ENCODE peak calls at places on chromosomes 16 and 17, in eight cellular contexts. One of them, this sample, is unnamed.

GRCh38 chr16:83990492-83990891 is 22.4 kb downstream of the NECAB2 start:
- DNase-seq in cardiac muscle cell: no peak
- DNase-seq in left ventricle myocardium inferior: no peak
- DNase-seq in tibial nerve: no peak
- DNase-seq in prostate gland: no peak
- DNase-seq in AG04450: no peak
- DNase-seq in neural progenitor cell: no peak
- DNase-seq in cardiac fibroblast: no peak
- DNase-seq in this sample: no peak

GRCh38 chr16:24955975-24956731 is 59.0 kb downstream of the ARHGAP17 start:
- DNase-seq in neural progenitor cell: no peak
- DNase-seq in cardiac muscle cell: no peak
- DNase-seq in left ventricle myocardium inferior: no peak
- DNase-seq in prostate gland: no peak
- DNase-seq in cardiac fibroblast: no peak
- DNase-seq in tibial nerve: no peak
- DNase-seq in AG04450: no peak
- DNase-seq in this sample: peak

GRCh38 chr16:85093705-85094104 is 18.6 kb downstream of the CIBAR2 start:
- DNase-seq in tibial nerve: no peak
- DNase-seq in AG04450: no peak
- DNase-seq in cardiac fibroblast: no peak
- DNase-seq in neural progenitor cell: no peak
- DNase-seq in cardiac muscle cell: no peak
- DNase-seq in left ventricle myocardium inferior: no peak
- DNase-seq in prostate gland: no peak
- DNase-seq in this sample: no peak

GRCh38 chr16:709651-710499 is 4.3 kb upstream of the FBXL16 start:
- DNase-seq in neural progenitor cell: peak
- DNase-seq in prostate gland: no peak
- DNase-seq in left ventricle myocardium inferior: no peak
- DNase-seq in tibial nerve: no peak
- DNase-seq in AG04450: peak
- DNase-seq in cardiac fibroblast: peak
- DNase-seq in cardiac muscle cell: peak
- DNase-seq in this sample: peak

GRCh38 chr16:49330562-49331201 is 42.9 kb upstream of the C16orf78 start:
- DNase-seq in left ventricle myocardium inferior: no peak
- DNase-seq in AG04450: no peak
- DNase-seq in prostate gland: no peak
- DNase-seq in cardiac muscle cell: no peak
- DNase-seq in neural progenitor cell: no peak
- DNase-seq in tibial nerve: no peak
- DNase-seq in cardiac fibroblast: no peak
- DNase-seq in this sample: no peak

GRCh38 chr17:36133629-36134259 is 30.1 kb downstream of the CCL4 start:
- DNase-seq in AG04450: no peak
- DNase-seq in tibial nerve: peak
- DNase-seq in cardiac muscle cell: peak
- DNase-seq in left ventricle myocardium inferior: no peak
- DNase-seq in prostate gland: no peak
- DNase-seq in cardiac fibroblast: peak
- DNase-seq in neural progenitor cell: no peak
- DNase-seq in this sample: no peak

GRCh38 chr17:50533720-50534148 is 1.2 kb downstream of the EPN3 start:
- DNase-seq in cardiac fibroblast: peak
- DNase-seq in prostate gland: peak
- DNase-seq in neural progenitor cell: no peak
- DNase-seq in tibial nerve: peak
- DNase-seq in left ventricle myocardium inferior: peak
- DNase-seq in AG04450: no peak
- DNase-seq in cardiac muscle cell: peak
- DNase-seq in this sample: peak

GRCh38 chr17:82006468-82007227 is 16.0 kb downstream of the CENPX start:
- DNase-seq in prostate gland: no peak
- DNase-seq in AG04450: no peak
- DNase-seq in left ventricle myocardium inferior: no peak
- DNase-seq in tibial nerve: no peak
- DNase-seq in cardiac muscle cell: peak
- DNase-seq in neural progenitor cell: no peak
- DNase-seq in cardiac fibroblast: peak
- DNase-seq in this sample: peak

GRCh38 chr17:59757881-59758385 is 50.5 kb downstream of the VMP1 start:
- DNase-seq in tibial nerve: no peak
- DNase-seq in prostate gland: no peak
- DNase-seq in left ventricle myocardium inferior: no peak
- DNase-seq in cardiac fibroblast: no peak
- DNase-seq in AG04450: no peak
- DNase-seq in neural progenitor cell: no peak
- DNase-seq in cardiac muscle cell: no peak
- DNase-seq in this sample: no peak

GRCh38 chr17:69489303-69489702 is 74.8 kb downstream of the MAP2K6 start:
- DNase-seq in neural progenitor cell: no peak
- DNase-seq in left ventricle myocardium inferior: no peak
- DNase-seq in AG04450: no peak
- DNase-seq in tibial nerve: no peak
- DNase-seq in prostate gland: no peak
- DNase-seq in cardiac muscle cell: no peak
- DNase-seq in cardiac fibroblast: no peak
- DNase-seq in this sample: no peak

GRCh38 chr17:69486779-69487637 is 72.5 kb downstream of the MAP2K6 start:
- DNase-seq in tibial nerve: no peak
- DNase-seq in cardiac muscle cell: no peak
- DNase-seq in cardiac fibroblast: no peak
- DNase-seq in prostate gland: no peak
- DNase-seq in AG04450: no peak
- DNase-seq in left ventricle myocardium inferior: no peak
- DNase-seq in neural progenitor cell: no peak
- DNase-seq in this sample: no peak

DNA sequence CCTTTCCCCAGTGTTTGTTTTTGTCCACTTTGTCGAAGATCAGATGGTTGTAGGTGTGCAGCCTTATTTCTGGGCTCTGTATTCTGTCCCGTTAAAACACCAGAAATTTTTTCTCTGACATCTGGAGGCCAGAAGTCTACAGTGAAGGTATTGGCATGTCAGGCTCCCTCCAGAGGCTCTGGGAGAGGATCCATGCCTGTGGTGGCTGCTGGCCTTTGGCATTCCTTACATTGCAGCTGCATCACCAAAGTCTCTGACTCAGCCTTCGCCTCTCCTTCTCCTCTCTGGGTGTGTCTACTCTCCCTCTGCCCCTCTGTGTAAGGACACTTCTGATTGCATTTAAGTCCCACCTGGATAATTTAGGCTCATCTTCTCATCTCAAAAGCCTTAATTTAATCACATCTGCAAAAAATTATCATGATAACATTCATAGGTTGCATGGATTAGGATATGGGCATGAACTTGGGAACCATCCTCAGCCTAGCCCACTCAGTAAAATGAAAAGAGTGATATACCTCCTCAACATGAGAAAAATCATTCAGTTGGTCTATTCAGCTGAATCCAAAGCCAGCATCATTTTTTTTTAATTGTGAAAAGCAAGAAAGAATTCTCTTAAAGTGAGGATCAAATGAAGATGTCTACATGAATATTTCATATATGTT is 78.0 kb downstream of the MAP2K6 start:
- DNase-seq in cardiac fibroblast: peak
- DNase-seq in tibial nerve: no peak
- DNase-seq in cardiac muscle cell: peak
- DNase-seq in prostate gland: no peak
- DNase-seq in AG04450: peak
- DNase-seq in neural progenitor cell: peak
- DNase-seq in left ventricle myocardium inferior: no peak
- DNase-seq in this sample: peak
- TF ChIP-seq CTCF in cardiac fibroblast: no peak
- TF ChIP-seq CTCF in tibial nerve: no peak
- TF ChIP-seq CTCF in cardiac muscle cell: no peak
- TF ChIP-seq CTCF in prostate gland: no peak
- TF ChIP-seq CTCF in AG04450: no peak
- TF ChIP-seq CTCF in neural progenitor cell: no peak
- TF ChIP-seq CTCF in left ventricle myocardium inferior: no peak
- TF ChIP-seq CTCF in this sample: peak

DNA sequence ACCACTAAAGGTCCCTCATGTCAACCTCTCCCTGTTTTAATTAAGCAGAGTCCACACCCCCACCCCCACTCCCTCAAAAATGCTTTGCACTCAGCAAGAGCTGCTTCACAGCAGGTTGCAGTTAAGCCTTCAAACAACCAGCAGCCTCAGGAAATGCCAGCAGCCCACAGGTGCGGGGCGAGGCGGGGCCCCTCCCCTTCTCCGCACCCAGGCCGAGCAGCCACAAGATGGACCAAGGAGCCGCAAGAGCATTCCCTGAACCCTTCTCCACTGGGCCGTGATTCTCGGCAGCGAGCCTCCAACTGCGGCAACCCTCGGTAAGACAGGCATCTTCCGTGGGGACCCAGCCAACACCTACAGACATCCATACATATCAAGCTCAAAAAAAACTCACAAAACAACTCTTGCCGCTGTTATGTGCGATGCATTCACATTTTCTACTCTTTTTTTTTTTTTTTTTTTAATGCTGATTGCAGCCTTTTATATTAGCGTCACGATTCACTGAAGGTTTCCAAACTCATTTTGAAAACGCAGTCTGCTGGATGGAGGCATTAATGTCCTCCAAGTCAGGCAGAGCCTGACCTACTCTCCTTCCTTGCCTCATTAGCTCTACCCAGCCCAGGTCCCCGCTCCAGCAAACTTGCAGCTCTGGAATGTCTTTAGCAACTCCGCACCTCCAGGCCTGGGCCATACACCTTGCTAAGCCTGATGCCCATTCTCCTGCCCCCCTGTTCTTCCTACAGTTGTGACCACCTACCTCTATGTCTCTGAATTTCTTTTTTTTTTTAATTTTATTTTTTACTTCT is 66.0 kb downstream of the AXIN2 start:
- DNase-seq in left ventricle myocardium inferior: no peak
- DNase-seq in tibial nerve: no peak
- DNase-seq in prostate gland: no peak
- DNase-seq in neural progenitor cell: peak
- DNase-seq in AG04450: no peak
- DNase-seq in cardiac muscle cell: peak
- DNase-seq in cardiac fibroblast: no peak
- DNase-seq in this sample: no peak
- H3K4me3 ChIP-seq in left ventricle myocardium inferior: no peak
- H3K4me3 ChIP-seq in tibial nerve: no peak
- H3K4me3 ChIP-seq in prostate gland: no peak
- H3K4me3 ChIP-seq in neural progenitor cell: peak
- H3K4me3 ChIP-seq in AG04450: no peak
- H3K4me3 ChIP-seq in cardiac muscle cell: no peak
- H3K4me3 ChIP-seq in cardiac fibroblast: no peak
- H3K4me3 ChIP-seq in this sample: no peak

GRCh38 chr17:6753565-6753964 is 2.3 kb upstream of the XAF1 start:
- DNase-seq in tibial nerve: no peak
- DNase-seq in left ventricle myocardium inferior: no peak
- DNase-seq in prostate gland: no peak
- DNase-seq in neural progenitor cell: peak
- DNase-seq in AG04450: no peak
- DNase-seq in cardiac muscle cell: peak
- DNase-seq in cardiac fibroblast: no peak
- DNase-seq in this sample: no peak

GRCh38 chr17:6755281-6755680 is 565 bp upstream of the XAF1 start:
- DNase-seq in left ventricle myocardium inferior: peak
- DNase-seq in cardiac fibroblast: peak
- DNase-seq in prostate gland: no peak
- DNase-seq in tibial nerve: peak
- DNase-seq in AG04450: no peak
- DNase-seq in cardiac muscle cell: peak
- DNase-seq in neural progenitor cell: peak
- DNase-seq in this sample: peak

GRCh38 chr17:6753006-6753445 is 2.8 kb upstream of the XAF1 start:
- DNase-seq in neural progenitor cell: peak
- DNase-seq in AG04450: peak
- DNase-seq in tibial nerve: peak
- DNase-seq in cardiac muscle cell: peak
- DNase-seq in cardiac fibroblast: peak
- DNase-seq in left ventricle myocardium inferior: peak
- DNase-seq in prostate gland: no peak
- DNase-seq in this sample: peak

GRCh38 chr17:6749519-6749918 is 6.3 kb upstream of the XAF1 start:
- DNase-seq in AG04450: no peak
- DNase-seq in left ventricle myocardium inferior: no peak
- DNase-seq in cardiac muscle cell: peak
- DNase-seq in cardiac fibroblast: peak
- DNase-seq in prostate gland: no peak
- DNase-seq in neural progenitor cell: no peak
- DNase-seq in tibial nerve: no peak
- DNase-seq in this sample: no peak

GRCh38 chr17:6752068-6752909 is 3.6 kb upstream of the XAF1 start:
- DNase-seq in tibial nerve: peak
- DNase-seq in AG04450: peak
- DNase-seq in neural progenitor cell: no peak
- DNase-seq in cardiac fibroblast: peak
- DNase-seq in prostate gland: no peak
- DNase-seq in left ventricle myocardium inferior: no peak
- DNase-seq in cardiac muscle cell: peak
- DNase-seq in this sample: peak
- TF ChIP-seq CTCF in tibial nerve: no peak
- TF ChIP-seq CTCF in AG04450: no peak
- TF ChIP-seq CTCF in neural progenitor cell: no peak
- TF ChIP-seq CTCF in cardiac fibroblast: no peak
- TF ChIP-seq CTCF in prostate gland: no peak
- TF ChIP-seq CTCF in left ventricle myocardium inferior: no peak
- TF ChIP-seq CTCF in cardiac muscle cell: no peak
- TF ChIP-seq CTCF in this sample: no peak

GRCh38 chr17:66302761-66303626 is 581 bp downstream of the PRKCA start:
- DNase-seq in cardiac fibroblast: peak
- DNase-seq in prostate gland: peak
- DNase-seq in tibial nerve: peak
- DNase-seq in left ventricle myocardium inferior: peak
- DNase-seq in AG04450: no peak
- DNase-seq in cardiac muscle cell: peak
- DNase-seq in neural progenitor cell: peak
- DNase-seq in this sample: peak

GRCh38 chr17:66306413-66306812 is 4.0 kb downstream of the PRKCA start:
- DNase-seq in neural progenitor cell: no peak
- DNase-seq in left ventricle myocardium inferior: no peak
- DNase-seq in prostate gland: no peak
- DNase-seq in AG04450: no peak
- DNase-seq in cardiac fibroblast: peak
- DNase-seq in tibial nerve: no peak
- DNase-seq in cardiac muscle cell: peak
- DNase-seq in this sample: peak

GRCh38 chr17:66301864-66302741 is at the start of gene PRKCA:
- DNase-seq in left ventricle myocardium inferior: peak
- DNase-seq in cardiac muscle cell: peak
- DNase-seq in AG04450: no peak
- DNase-seq in neural progenitor cell: peak
- DNase-seq in cardiac fibroblast: peak
- DNase-seq in tibial nerve: peak
- DNase-seq in prostate gland: peak
- DNase-seq in this sample: peak

GRCh38 chr17:66307257-66307656 is 4.8 kb downstream of the PRKCA start:
- DNase-seq in AG04450: no peak
- DNase-seq in left ventricle myocardium inferior: no peak
- DNase-seq in cardiac fibroblast: no peak
- DNase-seq in neural progenitor cell: no peak
- DNase-seq in tibial nerve: no peak
- DNase-seq in cardiac muscle cell: no peak
- DNase-seq in prostate gland: no peak
- DNase-seq in this sample: no peak

GRCh38 chr17:66304304-66305174 is 2.1 kb downstream of the PRKCA start:
- DNase-seq in cardiac fibroblast: peak
- DNase-seq in neural progenitor cell: peak
- DNase-seq in cardiac muscle cell: peak
- DNase-seq in prostate gland: no peak
- DNase-seq in left ventricle myocardium inferior: no peak
- DNase-seq in tibial nerve: no peak
- DNase-seq in AG04450: no peak
- DNase-seq in this sample: no peak
- H3K4me3 ChIP-seq in cardiac fibroblast: peak
- H3K4me3 ChIP-seq in neural progenitor cell: peak
- H3K4me3 ChIP-seq in cardiac muscle cell: peak
- H3K4me3 ChIP-seq in prostate gland: peak
- H3K4me3 ChIP-seq in left ventricle myocardium inferior: peak
- H3K4me3 ChIP-seq in tibial nerve: peak
- H3K4me3 ChIP-seq in AG04450: peak
- H3K4me3 ChIP-seq in this sample: peak